ENCODE peak calls at places on chromosomes 16 and 17, in seven cellular contexts. B is stimulated activated CD8-positive, alpha-beta memory T cell treated with anti-CD3 and anti-CD28 coated beads, Interleukin-7, amount 100 ng/mL, for 1 hour; E is brain microvascular endothelial cell; Q is Right ventricle myocardium inferior; J is RCC 7860; Y is NCI-H187; O is Kasumi-1. M is an unnamed sample.
A peak's percentile ranks its signal among the peaks of the same experiment; 100 is the strongest.

GRCh38 chr16:81600275-81600674 is 155.7 kb downstream of the CMIP start:
- DNase-seq in Q (no peak), J (peak; percentile 94), O (no peak), Y (no peak), B (no peak), E (peak; percentile 82), M (peak; percentile 43)

GRCh38 chr16:71628810-71629209 is 2.8 kb downstream of the MARVELD3 start:
- DNase-seq in J (peak; percentile 21), E (peak; percentile 34), Q (no peak), B (no peak), O (no peak), Y (no peak), M (no peak)

GRCh38 chr17:19376799-19377198 is 1.5 kb upstream of the MAPK7 start:
- DNase-seq in Y (no peak), O (no peak), J (no peak), B (no peak), Q (no peak), E (no peak), M (peak; percentile 9)

GRCh38 chr17:47720754-47721533 is 12.1 kb upstream of the TBX21 start:
- DNase-seq in B (peak; percentile 76), Q (peak; percentile 42), Y (no peak), O (peak; percentile 50), J (peak; percentile 59), E (no peak), M (no peak)

GRCh38 chr17:17580662-17581470 is 10.6 kb downstream of the PEMT start:
- DNase-seq in Q (no peak), J (no peak), Y (no peak), E (no peak), B (no peak), O (no peak), M (no peak)

GRCh38 chr17:66764559-66764958 is 70.4 kb upstream of the CACNG5 start:
- DNase-seq in O (no peak), Y (no peak), E (no peak), J (no peak), B (no peak), Q (no peak), M (no peak)

GRCh38 chr17:7478276-7479138 is 924 bp downstream of the ZBTB4 start:
- DNase-seq in J (no peak), E (no peak), Y (no peak), O (no peak), B (no peak), Q (no peak), M (peak; percentile 87)

GRCh38 chr16:84220851-84221250 is 19.0 kb downstream of the KCNG4 start:
- DNase-seq in J (peak; percentile 32), Y (no peak), Q (no peak), O (no peak), B (no peak), E (peak; percentile 60), M (no peak)

GRCh38 chr16:14102925-14103720 is 32.0 kb downstream of the MRTFB start:
- DNase-seq in E (no peak), O (no peak), Y (no peak), J (no peak), Q (no peak), B (no peak), M (no peak)

GRCh38 chr17:40903129-40903847 is 18.2 kb upstream of the KRT20 start:
- DNase-seq in O (no peak), E (peak; percentile 19), J (peak; percentile 98), Y (no peak), B (no peak), Q (no peak), M (no peak)

GRCh38 chr17:44097110-44097810 is 26.2 kb downstream of the HDAC5 start:
- DNase-seq in Y (no peak), O (no peak), Q (peak; percentile 85), J (peak; percentile 87), E (peak; percentile 53), B (no peak), M (no peak)

GRCh38 chr17:17347956-17348871 is 45.0 kb downstream of the NT5M start:
- DNase-seq in J (no peak), B (no peak), Q (peak; percentile 5), O (no peak), Y (no peak), E (no peak), M (no peak)

GRCh38 chr16:72400257-72401078 is 228.5 kb upstream of the PMFBP1 start:
- DNase-seq in B (no peak), E (peak; percentile 68), Y (peak; percentile 3), O (peak; percentile 83), J (peak; percentile 43), Q (no peak), M (no peak)

GRCh38 chr17:75876938-75877751 is 1.2 kb downstream of the TRIM47 start:
- DNase-seq in O (no peak), B (no peak), J (peak; percentile 97), Y (no peak), E (peak; percentile 84), Q (peak; percentile 94), M (peak; percentile 97)

GRCh38 chr16:87012954-87013938 is 303.9 kb downstream of the C16orf95 start:
- DNase-seq in Q (no peak), Y (no peak), E (no peak), B (no peak), J (no peak), O (no peak), M (no peak)

GRCh38 chr16:31010539-31010938 is at the start of gene STX1B:
- DNase-seq in B (peak; percentile 24), E (no peak), J (no peak), O (no peak), Y (no peak), Q (no peak), M (no peak)

GRCh38 chr16:3007059-3007956 is 5.4 kb upstream of the CLDN9 start:
- DNase-seq in J (no peak), Q (no peak), Y (no peak), B (no peak), E (no peak), O (peak; percentile 46), M (no peak)

GRCh38 chr16:19812986-19813385 is 71.7 kb downstream of the GPRC5B start:
- DNase-seq in B (no peak), E (no peak), J (no peak), O (no peak), Q (no peak), Y (no peak), M (no peak)

GRCh38 chr16:12515346-12515745 is 288.3 kb downstream of the CPPED1 start:
- DNase-seq in Y (no peak), O (no peak), Q (no peak), B (no peak), J (no peak), E (no peak), M (no peak)

GRCh38 chr17:2179615-2180295 is 123.8 kb downstream of the SMG6 start:
- DNase-seq in Q (peak; percentile 69), Y (no peak), B (no peak), E (peak; percentile 97), O (no peak), J (no peak), M (peak; percentile 79)

GRCh38 chr17:65455972-65456343 is 105.5 kb downstream of the AXIN2 start:
- DNase-seq in O (no peak), B (no peak), E (no peak), Y (no peak), J (no peak), Q (no peak), M (no peak)

GRCh38 chr17:47882695-47883588 is 13.1 kb upstream of the SP2 start:
- DNase-seq in Y (no peak), E (no peak), J (no peak), O (no peak), Q (no peak), B (no peak), M (no peak)

GRCh38 chr17:3502466-3502865 is 26.7 kb downstream of the ASPA start:
- DNase-seq in Y (no peak), B (no peak), Q (no peak), J (no peak), O (no peak), E (no peak), M (no peak)

GRCh38 chr17:82691714-82692113 is 6.8 kb downstream of the RAB40B start:
- DNase-seq in B (no peak), E (no peak), Y (no peak), J (no peak), Q (no peak), O (no peak), M (peak; percentile 45)

GRCh38 chr17:49993423-49994037 is 1.5 kb downstream of the DLX3 start:
- DNase-seq in Q (no peak), Y (no peak), E (no peak), J (no peak), O (no peak), B (no peak), M (no peak)

GRCh38 chr17:76700627-76701470 is 9.9 kb downstream of the MXRA7 start:
- DNase-seq in J (no peak), E (peak; percentile 86), O (peak; percentile 66), Q (peak; percentile 84), B (no peak), Y (peak; percentile 29), M (peak; percentile 75)

GRCh38 chr17:7313890-7314718 is 1.1 kb downstream of the GPS2 start:
- DNase-seq in B (no peak), E (peak; percentile 10), J (peak; percentile 41), Y (no peak), Q (no peak), O (no peak), M (no peak)

GRCh38 chr17:63707151-63707550 is 7.2 kb upstream of the LIMD2 start:
- DNase-seq in Y (no peak), E (no peak), O (no peak), J (no peak), Q (no peak), B (no peak), M (no peak)

GRCh38 chr16:57380671-57381462 is 8.6 kb downstream of the CX3CL1 start:
- DNase-seq in J (peak; percentile 42), Y (no peak), E (peak; percentile 8), B (no peak), Q (no peak), O (no peak), M (no peak)

GRCh38 chr17:56914641-56915263 is 903 bp upstream of the TRIM25 start:
- DNase-seq in Q (no peak), Y (no peak), J (no peak), O (peak; percentile 59), B (no peak), E (no peak), M (no peak)

GRCh38 chr17:80970762-80971703 is 20.6 kb upstream of the CHMP6 start:
- DNase-seq in J (no peak), Y (no peak), O (no peak), E (no peak), B (no peak), Q (no peak), M (no peak)

GRCh38 chr16:2914233-2914632 is 2.5 kb downstream of the FLYWCH1 start:
- DNase-seq in O (no peak), B (no peak), E (no peak), J (no peak), Q (no peak), Y (no peak), M (no peak)

M was measured in kidney.